ENCODE peak calls at places on chromosome 3, in four cellular contexts. Q is WTC11, S is K562, R is GM12878. O is an unnamed sample.

GRCh38 chr3:141401584-141402475 is 33.5 kb downstream of the ZBTB38 start:
- DNase-seq in Q (peak), S (no peak), R (no peak), O (no peak)

GRCh38 chr3:134846943-134847342 is 51.9 kb downstream of the EPHB1 start:
- DNase-seq in Q (no peak), S (no peak), R (no peak), O (peak)

GRCh38 chr3:69051796-69052566 is at the start of gene TMF1:
- DNase-seq in Q (peak), S (peak), R (peak), O (peak)

GRCh38 chr3:165768680-165769079 is 68.5 kb downstream of the BCHE start:
- DNase-seq in Q (peak), S (no peak), R (no peak), O (no peak)

GRCh38 chr3:111848778-111849177 is 10.3 kb upstream of the PHLDB2 start:
- DNase-seq in Q (no peak), S (no peak), R (no peak), O (no peak)

GRCh38 chr3:50136714-50137405 is 18.3 kb upstream of the SEMA3F start:
- DNase-seq in Q (no peak), S (no peak), R (no peak), O (no peak)

GRCh38 chr3:140341817-140342403 is 336.0 kb upstream of the TRIM42 start:
- DNase-seq in Q (peak), S (no peak), R (no peak), O (no peak)

GRCh38 chr3:55608266-55608937 is 121.3 kb upstream of the WNT5A start:
- DNase-seq in Q (no peak), S (no peak), R (no peak), O (no peak)

GRCh38 chr3:129723558-129724324 is 117.3 kb upstream of the PLXND1 start:
- DNase-seq in Q (no peak), S (no peak), R (no peak), O (no peak)

GRCh38 chr3:172591171-172591605 is 68.0 kb upstream of the TNFSF10 start:
- DNase-seq in Q (no peak), S (no peak), R (no peak), O (no peak)

GRCh38 chr3:98612587-98612986 is 19.2 kb upstream of the CPOX start:
- DNase-seq in Q (peak), S (no peak), R (no peak), O (peak)

GRCh38 chr3:175163686-175164085 is 304.6 kb downstream of the NAALADL2 start:
- DNase-seq in Q (no peak), S (no peak), R (no peak), O (no peak)

GRCh38 chr3:14946749-14947104 is 656 bp upstream of the NR2C2 start:
- DNase-seq in Q (no peak), S (no peak), R (no peak), O (no peak)

GRCh38 chr3:73766599-73767378 is 142.0 kb upstream of the PDZRN3 start:
- DNase-seq in Q (no peak), S (no peak), R (no peak), O (no peak)

GRCh38 chr3:73762855-73763254 is 138.1 kb upstream of the PDZRN3 start:
- DNase-seq in Q (peak), S (no peak), R (no peak), O (no peak)

GRCh38 chr3:73768594-73769308 is 144.0 kb upstream of the PDZRN3 start:
- DNase-seq in Q (no peak), S (no peak), R (no peak), O (no peak)

DNA sequence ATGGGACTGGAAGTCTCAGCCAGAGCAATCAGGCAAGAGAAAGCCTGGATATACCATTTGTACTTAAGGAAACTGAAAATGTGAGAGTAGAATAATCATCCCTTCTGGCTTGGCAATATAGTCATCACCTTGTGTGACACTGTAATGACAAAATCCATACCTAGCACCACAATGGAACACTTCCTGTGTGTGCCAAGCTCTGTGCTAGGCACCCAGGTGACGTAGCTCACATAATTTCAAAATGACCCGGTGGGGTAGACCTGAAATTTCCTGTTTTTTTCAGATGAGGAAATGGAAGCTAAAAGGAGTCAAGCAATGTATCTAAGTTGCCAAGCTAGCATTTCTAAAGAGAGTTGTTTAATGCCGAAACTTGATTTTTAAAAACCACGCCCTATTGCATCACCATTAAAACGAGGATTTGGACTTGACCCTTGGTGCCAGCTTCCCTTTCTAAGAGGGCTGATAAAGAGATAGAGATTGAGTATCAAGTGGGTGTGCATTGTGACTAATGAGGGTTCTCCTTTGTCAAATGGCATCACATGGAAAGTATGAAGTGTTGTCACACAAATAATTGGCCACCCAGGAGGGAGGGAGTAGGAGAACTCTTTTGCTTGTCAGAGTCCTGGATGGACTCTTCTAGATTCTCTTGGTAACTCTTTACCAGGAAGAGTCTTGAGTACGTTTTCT is 141.3 kb upstream of the PDZRN3 start:
- DNase-seq in Q (no peak), S (no peak), R (no peak), O (no peak)
- TF ChIP-seq CREM in Q (no peak), S (no peak), R (no peak), O (no peak)

DNA sequence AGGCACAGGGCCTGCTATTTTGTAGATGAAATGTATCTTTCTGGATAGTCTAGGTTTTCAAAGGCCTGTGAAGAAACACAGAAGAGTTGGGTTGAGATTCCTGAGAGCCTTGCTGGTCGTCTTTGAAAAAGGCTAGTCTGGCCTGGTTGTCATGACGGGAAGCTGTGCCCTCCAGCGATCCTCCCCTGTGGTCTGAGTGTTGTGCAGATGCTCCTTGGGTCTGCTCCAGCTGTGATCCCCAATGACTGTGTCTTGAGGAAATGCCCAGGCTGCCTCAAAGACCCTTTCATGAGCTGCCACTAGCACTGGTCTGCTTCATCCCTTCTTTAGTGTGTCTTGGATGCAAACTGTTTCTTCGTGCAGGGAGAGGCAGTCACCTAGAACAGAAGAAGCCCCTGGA is 111.0 kb upstream of the SYNPR start:
- DNase-seq in Q (peak), S (no peak), R (no peak), O (no peak)
- TF ChIP-seq CREM in Q (no peak), S (no peak), R (no peak), O (no peak)

GRCh38 chr3:135944831-135945230 is 20.7 kb upstream of the PPP2R3A start:
- DNase-seq in Q (no peak), S (no peak), R (no peak), O (no peak)
- TF ChIP-seq CREM in Q (no peak), S (no peak), R (no peak), O (no peak)

GRCh38 chr3:32420138-32420981 is 28.7 kb downstream of the CMTM7 start:
- DNase-seq in Q (peak), S (no peak), R (peak), O (peak)
- TF ChIP-seq CREM in Q (no peak), S (no peak), R (peak), O (no peak)

GRCh38 chr3:189464800-189465199 is 166.4 kb upstream of the TP63 start:
- DNase-seq in Q (no peak), S (no peak), R (no peak), O (no peak)
- TF ChIP-seq CREM in Q (no peak), S (no peak), R (no peak), O (no peak)

GRCh38 chr3:72397586-72397985 is 450.7 kb downstream of the SHQ1 start:
- DNase-seq in Q (no peak), S (no peak), R (no peak), O (no peak)
- TF ChIP-seq CREM in Q (no peak), S (no peak), R (no peak), O (no peak)

DNA sequence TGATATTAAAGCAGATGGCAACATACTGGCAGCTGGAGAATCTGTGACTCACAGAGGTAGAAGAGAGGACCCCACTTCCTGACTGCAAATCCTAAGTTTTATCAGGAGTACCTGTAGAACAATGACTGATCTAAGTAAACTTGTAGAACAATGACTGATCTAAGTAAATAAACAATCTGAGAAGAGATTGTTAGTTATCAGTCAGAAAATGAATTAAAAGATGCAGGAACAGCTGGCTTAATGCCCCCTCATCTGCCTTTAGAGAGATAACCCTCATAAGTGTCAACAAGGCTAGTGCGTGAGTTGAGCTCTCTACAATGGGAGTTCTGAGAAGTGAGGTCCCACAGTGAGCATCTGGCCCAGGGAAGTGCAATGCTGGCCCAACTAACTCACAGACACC is 14.6 kb downstream of the ACAD11 start:
- DNase-seq in Q (no peak), S (no peak), R (no peak), O (no peak)
- TF ChIP-seq CREM in Q (no peak), S (no peak), R (no peak), O (no peak)

DNA sequence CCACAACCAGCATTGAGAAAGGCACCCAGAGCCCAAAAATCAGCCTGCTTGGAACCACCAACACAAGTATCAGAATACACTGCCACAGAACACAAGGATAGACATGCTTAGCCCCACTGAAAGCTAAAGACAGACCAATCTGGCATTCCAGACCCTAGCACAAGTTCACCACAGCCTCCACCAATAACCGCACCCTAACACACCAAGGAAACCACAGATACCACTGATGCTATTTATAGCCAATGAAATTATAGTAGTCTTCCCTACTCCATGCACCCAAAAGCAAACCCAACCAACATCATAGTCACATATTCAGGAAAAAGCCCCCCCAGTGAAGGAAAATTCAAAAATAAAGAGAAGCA is 83.9 kb upstream of the STT3B start:
- DNase-seq in Q (no peak), S (no peak), R (no peak), O (no peak)
- TF ChIP-seq CREM in Q (no peak), S (no peak), R (no peak), O (no peak)

O was measured in HepG2.